ENCODE peak calls at places on chromosomes 11 and 22, in five cellular contexts. One of them, this sample, is unnamed.

GRCh38 chr22:47189056-47189916 is 426.8 kb downstream of the TBC1D22A start:
- DNase-seq in cardiac muscle cell: no peak
- DNase-seq in OCI-LY7: no peak
- DNase-seq in spleen: peak; percentile 59
- DNase-seq in BE2C: no peak
- DNase-seq in this sample: no peak

GRCh38 chr11:30586251-30587144 is at the start of gene MPPED2:
- DNase-seq in cardiac muscle cell: no peak
- DNase-seq in OCI-LY7: no peak
- DNase-seq in spleen: peak; percentile 83
- DNase-seq in BE2C: peak; percentile 14
- DNase-seq in this sample: no peak

GRCh38 chr22:26712158-26712557 is 54.8 kb downstream of the MIAT start:
- DNase-seq in cardiac muscle cell: no peak
- DNase-seq in OCI-LY7: no peak
- DNase-seq in spleen: no peak
- DNase-seq in BE2C: peak; percentile 19
- DNase-seq in this sample: no peak

GRCh38 chr11:68643576-68643975 is 40.8 kb upstream of the GAL start:
- DNase-seq in cardiac muscle cell: peak; percentile 41
- DNase-seq in OCI-LY7: no peak
- DNase-seq in spleen: no peak
- DNase-seq in BE2C: no peak
- DNase-seq in this sample: no peak

GRCh38 chr11:82714346-82715174 is 19.1 kb downstream of the FAM181B start:
- DNase-seq in cardiac muscle cell: peak; percentile 10
- DNase-seq in OCI-LY7: no peak
- DNase-seq in spleen: no peak
- DNase-seq in BE2C: no peak
- DNase-seq in this sample: no peak

GRCh38 chr11:66124564-66124963 is 54.5 kb downstream of the PACS1 start:
- DNase-seq in cardiac muscle cell: peak; percentile 6
- DNase-seq in OCI-LY7: no peak
- DNase-seq in spleen: no peak
- DNase-seq in BE2C: no peak
- DNase-seq in this sample: no peak

GRCh38 chr11:98729118-98729517 is 291.6 kb upstream of the CNTN5 start:
- DNase-seq in cardiac muscle cell: no peak
- DNase-seq in OCI-LY7: no peak
- DNase-seq in spleen: no peak
- DNase-seq in BE2C: no peak
- DNase-seq in this sample: no peak

GRCh38 chr22:43867839-43868652 is 5.7 kb upstream of the SULT4A1 start:
- DNase-seq in cardiac muscle cell: peak; percentile 67
- DNase-seq in OCI-LY7: peak; percentile 36
- DNase-seq in spleen: peak; percentile 75
- DNase-seq in BE2C: peak; percentile 0
- DNase-seq in this sample: no peak

GRCh38 chr22:21780259-21780658 is 44.7 kb upstream of the YPEL1 start:
- DNase-seq in cardiac muscle cell: no peak
- DNase-seq in OCI-LY7: no peak
- DNase-seq in spleen: no peak
- DNase-seq in BE2C: no peak
- DNase-seq in this sample: no peak
- H3K36me3 ChIP-seq in cardiac muscle cell: no peaks in the 10 kb centered on the region
- H3K36me3 ChIP-seq in OCI-LY7: peaks cover 47% of the 10 kb centered on the region
- H3K36me3 ChIP-seq in spleen: peaks cover 28% of the 10 kb centered on the region
- H3K36me3 ChIP-seq in BE2C: peaks cover 27% of the 10 kb centered on the region
- H3K36me3 ChIP-seq in this sample: peaks cover 12% of the 10 kb centered on the region

GRCh38 chr22:30045901-30046715 is 34.2 kb upstream of the HORMAD2 start:
- DNase-seq in cardiac muscle cell: no peak
- DNase-seq in OCI-LY7: no peak
- DNase-seq in spleen: no peak
- DNase-seq in BE2C: no peak
- DNase-seq in this sample: no peak
- H3K4me1 ChIP-seq in cardiac muscle cell: no peaks in the 10 kb centered on the region
- H3K4me1 ChIP-seq in OCI-LY7: no peaks in the 10 kb centered on the region
- H3K4me1 ChIP-seq in spleen: no peaks in the 10 kb centered on the region
- H3K4me1 ChIP-seq in BE2C: peaks cover 7% of the 10 kb centered on the region
- H3K4me1 ChIP-seq in this sample: peaks cover 11% of the 10 kb centered on the region

DNA sequence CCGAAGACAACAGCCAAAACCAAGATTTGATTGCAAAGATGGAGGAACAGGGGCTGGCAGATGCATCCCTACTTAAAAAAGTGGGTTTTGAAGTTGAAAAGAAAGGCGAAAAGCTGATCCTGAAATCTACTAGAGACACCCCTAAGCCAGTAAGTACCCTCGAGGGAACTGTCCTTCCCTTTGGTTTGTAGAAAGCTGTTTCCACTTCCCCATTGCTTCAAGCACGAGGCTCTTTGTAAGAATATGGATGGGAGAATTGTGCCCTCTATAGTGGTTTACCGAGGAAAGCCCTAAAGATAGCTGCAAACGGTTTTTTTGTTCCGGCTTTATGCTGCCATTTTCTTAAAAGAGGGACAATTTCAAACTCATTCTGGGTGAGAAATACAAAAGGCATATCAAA is 133.9 kb downstream of the WNT7B start:
- DNase-seq in cardiac muscle cell: no peak
- DNase-seq in OCI-LY7: no peak
- DNase-seq in spleen: no peak
- DNase-seq in BE2C: no peak
- DNase-seq in this sample: no peak
- H3K4me3 ChIP-seq in cardiac muscle cell: no peak overlapping the region
- H3K4me3 ChIP-seq in OCI-LY7: no peak overlapping the region
- H3K4me3 ChIP-seq in spleen: no peak overlapping the region
- H3K4me3 ChIP-seq in BE2C: no peak overlapping the region
- H3K4me3 ChIP-seq in this sample: no peak overlapping the region

DNA sequence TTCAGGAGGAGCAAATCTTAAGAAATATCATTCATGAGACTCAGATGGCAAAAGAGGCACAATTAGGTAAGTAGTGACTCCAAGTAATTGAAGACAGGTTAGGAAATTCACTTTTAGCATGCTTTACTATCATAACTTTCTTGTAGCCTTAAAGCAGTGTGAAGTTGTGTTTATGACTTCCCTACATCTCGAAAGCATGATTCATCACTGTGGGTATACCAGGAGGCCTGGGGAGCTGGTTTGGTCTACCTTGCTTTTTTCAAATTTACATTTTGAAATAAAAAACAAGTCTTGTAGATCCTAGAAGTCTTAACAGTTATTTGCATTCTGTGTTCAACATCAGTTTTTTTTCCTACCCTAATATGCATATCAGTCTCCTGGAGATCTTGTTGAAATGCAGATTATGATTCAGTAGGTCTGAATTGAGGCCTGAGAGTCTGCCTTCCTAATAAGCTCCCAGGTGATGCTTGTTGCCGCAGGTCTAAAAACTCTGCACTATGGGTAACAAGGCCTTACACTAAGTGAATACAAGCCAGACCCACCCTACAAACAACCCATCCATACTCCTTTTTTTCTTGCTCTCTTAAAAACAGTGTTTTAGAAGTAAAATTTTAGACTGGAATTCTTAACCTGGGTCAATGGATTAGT is 41.4 kb downstream of the TTC17 start:
- DNase-seq in cardiac muscle cell: no peak
- DNase-seq in OCI-LY7: no peak
- DNase-seq in spleen: no peak
- DNase-seq in BE2C: no peak
- DNase-seq in this sample: no peak
- H3K36me3 ChIP-seq in cardiac muscle cell: peaks cover 70% of the 10 kb centered on the region
- H3K36me3 ChIP-seq in OCI-LY7: peaks cover 89% of the 10 kb centered on the region
- H3K36me3 ChIP-seq in spleen: peaks cover 52% of the 10 kb centered on the region
- H3K36me3 ChIP-seq in BE2C: no peaks in the 10 kb centered on the region
- H3K36me3 ChIP-seq in this sample: peaks cover 64% of the 10 kb centered on the region

GRCh38 chr11:793556-793955 is 3.7 kb upstream of the CEND1 start:
- DNase-seq in cardiac muscle cell: no peak
- DNase-seq in OCI-LY7: no peak
- DNase-seq in spleen: no peak
- DNase-seq in BE2C: no peak
- DNase-seq in this sample: no peak
- H3K4me1 ChIP-seq in cardiac muscle cell: peaks cover 21% of the 10 kb centered on the region
- H3K4me1 ChIP-seq in OCI-LY7: peaks cover 34% of the 10 kb centered on the region
- H3K4me1 ChIP-seq in spleen: peaks cover 50% of the 10 kb centered on the region
- H3K4me1 ChIP-seq in BE2C: peaks cover 5% of the 10 kb centered on the region
- H3K4me1 ChIP-seq in this sample: peaks cover 34% of the 10 kb centered on the region

GRCh38 chr22:24303007-24303406 is 32.4 kb downstream of the SPECC1L start:
- DNase-seq in cardiac muscle cell: no peak
- DNase-seq in OCI-LY7: no peak
- DNase-seq in spleen: no peak
- DNase-seq in BE2C: no peak
- DNase-seq in this sample: no peak
- H3K4me3 ChIP-seq in cardiac muscle cell: no peak overlapping the region
- H3K4me3 ChIP-seq in OCI-LY7: no peak overlapping the region
- H3K4me3 ChIP-seq in spleen: no peak overlapping the region
- H3K4me3 ChIP-seq in BE2C: no peak overlapping the region
- H3K4me3 ChIP-seq in this sample: no peak overlapping the region

GRCh38 chr11:64766881-64767280 is 7.1 kb upstream of the PYGM start:
- DNase-seq in cardiac muscle cell: no peak
- DNase-seq in OCI-LY7: no peak
- DNase-seq in spleen: peak; percentile 75
- DNase-seq in BE2C: no peak
- DNase-seq in this sample: no peak
- H3K36me3 ChIP-seq in cardiac muscle cell: peaks cover 77% of the 10 kb centered on the region
- H3K36me3 ChIP-seq in OCI-LY7: peaks cover 97% of the 10 kb centered on the region
- H3K36me3 ChIP-seq in spleen: peaks cover 85% of the 10 kb centered on the region
- H3K36me3 ChIP-seq in BE2C: peaks cover 84% of the 10 kb centered on the region
- H3K36me3 ChIP-seq in this sample: peaks cover 84% of the 10 kb centered on the region